ENCODE peak calls at places on chromosomes 2 and 18, in five cellular contexts. One of them, this sample, is unnamed.

GRCh38 chr2:234533631-234534030 is 36.8 kb upstream of the ARL4C start:
- DNase-seq in GM10248: no peak
- DNase-seq in transverse colon: no peak
- DNase-seq in left ventricle myocardium inferior: no peak
- DNase-seq in cardiac fibroblast: no peak
- DNase-seq in this sample: no peak

GRCh38 chr2:236080412-236080811 is 87.8 kb downstream of the GBX2 start:
- DNase-seq in cardiac fibroblast: no peak
- DNase-seq in transverse colon: no peak
- DNase-seq in left ventricle myocardium inferior: no peak
- DNase-seq in GM10248: no peak
- DNase-seq in this sample: no peak

GRCh38 chr2:128280901-128281321 is 37.8 kb downstream of the HS6ST1 start:
- DNase-seq in left ventricle myocardium inferior: peak
- DNase-seq in GM10248: no peak
- DNase-seq in transverse colon: no peak
- DNase-seq in cardiac fibroblast: no peak
- DNase-seq in this sample: no peak

GRCh38 chr2:42192642-42193566 is 23.8 kb downstream of the EML4 start:
- DNase-seq in GM10248: no peak
- DNase-seq in left ventricle myocardium inferior: no peak
- DNase-seq in cardiac fibroblast: no peak
- DNase-seq in transverse colon: no peak
- DNase-seq in this sample: no peak

GRCh38 chr2:25833566-25833965 is 44.7 kb downstream of the ASXL2 start:
- DNase-seq in left ventricle myocardium inferior: no peak
- DNase-seq in cardiac fibroblast: peak
- DNase-seq in transverse colon: no peak
- DNase-seq in GM10248: no peak
- DNase-seq in this sample: no peak

GRCh38 chr2:88489181-88489580 is 36.7 kb upstream of the FOXI3 start:
- DNase-seq in cardiac fibroblast: no peak
- DNase-seq in transverse colon: no peak
- DNase-seq in GM10248: no peak
- DNase-seq in left ventricle myocardium inferior: no peak
- DNase-seq in this sample: no peak

GRCh38 chr2:174971868-174972781 is 33.1 kb downstream of the CHN1 start:
- DNase-seq in left ventricle myocardium inferior: no peak
- DNase-seq in cardiac fibroblast: peak
- DNase-seq in transverse colon: peak
- DNase-seq in GM10248: no peak
- DNase-seq in this sample: peak

GRCh38 chr2:8638327-8638726 is 43.5 kb upstream of the ID2 start:
- DNase-seq in cardiac fibroblast: no peak
- DNase-seq in GM10248: no peak
- DNase-seq in left ventricle myocardium inferior: no peak
- DNase-seq in transverse colon: no peak
- DNase-seq in this sample: no peak

GRCh38 chr2:43383533-43383932 is 157.1 kb upstream of the ZFP36L2 start:
- DNase-seq in transverse colon: no peak
- DNase-seq in left ventricle myocardium inferior: no peak
- DNase-seq in GM10248: no peak
- DNase-seq in cardiac fibroblast: no peak
- DNase-seq in this sample: no peak

GRCh38 chr2:180999274-180999964 is 19.0 kb downstream of the UBE2E3 start:
- DNase-seq in cardiac fibroblast: peak
- DNase-seq in left ventricle myocardium inferior: no peak
- DNase-seq in transverse colon: no peak
- DNase-seq in GM10248: no peak
- DNase-seq in this sample: no peak

GRCh38 chr2:88144914-88145497 is 17.1 kb upstream of the FABP1 start:
- DNase-seq in GM10248: no peak
- DNase-seq in transverse colon: peak
- DNase-seq in left ventricle myocardium inferior: no peak
- DNase-seq in cardiac fibroblast: no peak
- DNase-seq in this sample: no peak

GRCh38 chr18:25298853-25299274 is 53.1 kb downstream of the ZNF521 start:
- DNase-seq in transverse colon: no peak
- DNase-seq in left ventricle myocardium inferior: peak
- DNase-seq in GM10248: no peak
- DNase-seq in cardiac fibroblast: peak
- DNase-seq in this sample: peak

GRCh38 chr2:650343-651310 is 26.6 kb downstream of the TMEM18 start:
- DNase-seq in GM10248: no peak
- DNase-seq in transverse colon: no peak
- DNase-seq in cardiac fibroblast: no peak
- DNase-seq in left ventricle myocardium inferior: no peak
- DNase-seq in this sample: no peak

GRCh38 chr18:48767090-48767670 is 183.6 kb downstream of the SMAD7 start:
- DNase-seq in GM10248: no peak
- DNase-seq in cardiac fibroblast: no peak
- DNase-seq in transverse colon: no peak
- DNase-seq in left ventricle myocardium inferior: no peak
- DNase-seq in this sample: peak

GRCh38 chr2:234671231-234671630 is 174.3 kb upstream of the ARL4C start:
- DNase-seq in transverse colon: no peak
- DNase-seq in GM10248: no peak
- DNase-seq in left ventricle myocardium inferior: no peak
- DNase-seq in cardiac fibroblast: no peak
- DNase-seq in this sample: no peak

GRCh38 chr2:219560893-219561178 is 10.5 kb downstream of the OBSL1 start:
- DNase-seq in cardiac fibroblast: no peak
- DNase-seq in left ventricle myocardium inferior: no peak
- DNase-seq in GM10248: no peak
- DNase-seq in transverse colon: no peak
- DNase-seq in this sample: no peak

GRCh38 chr18:58996131-58996632 is 131.5 kb downstream of the ZNF532 start:
- DNase-seq in transverse colon: no peak
- DNase-seq in cardiac fibroblast: peak
- DNase-seq in left ventricle myocardium inferior: no peak
- DNase-seq in GM10248: no peak
- DNase-seq in this sample: peak

GRCh38 chr2:70959851-70960832 is 18.3 kb upstream of the ANKRD53 start:
- DNase-seq in GM10248: peak
- DNase-seq in left ventricle myocardium inferior: no peak
- DNase-seq in cardiac fibroblast: no peak
- DNase-seq in transverse colon: no peak
- DNase-seq in this sample: no peak

GRCh38 chr2:20132990-20133535 is 81.6 kb upstream of the LAPTM4A start:
- DNase-seq in cardiac fibroblast: no peak
- DNase-seq in GM10248: no peak
- DNase-seq in transverse colon: no peak
- DNase-seq in left ventricle myocardium inferior: no peak
- DNase-seq in this sample: no peak

GRCh38 chr2:888906-889566 is 61.6 kb upstream of the SNTG2 start:
- DNase-seq in GM10248: no peak
- DNase-seq in left ventricle myocardium inferior: no peak
- DNase-seq in cardiac fibroblast: no peak
- DNase-seq in transverse colon: no peak
- DNase-seq in this sample: no peak

GRCh38 chr18:48540329-48541025 is 1.6 kb downstream of the CTIF start:
- DNase-seq in left ventricle myocardium inferior: peak
- DNase-seq in GM10248: peak
- DNase-seq in cardiac fibroblast: peak
- DNase-seq in transverse colon: peak
- DNase-seq in this sample: peak

GRCh38 chr2:199895406-199895805 is 15.7 kb upstream of the C2orf69 start:
- DNase-seq in left ventricle myocardium inferior: no peak
- DNase-seq in cardiac fibroblast: no peak
- DNase-seq in GM10248: no peak
- DNase-seq in transverse colon: no peak
- DNase-seq in this sample: no peak

GRCh38 chr2:18428516-18428915 is 131.9 kb downstream of the RDH14 start:
- DNase-seq in GM10248: no peak
- DNase-seq in left ventricle myocardium inferior: no peak
- DNase-seq in transverse colon: no peak
- DNase-seq in cardiac fibroblast: no peak
- DNase-seq in this sample: no peak

GRCh38 chr18:32980896-32981295 is 208.1 kb upstream of the KLHL14 start:
- DNase-seq in GM10248: no peak
- DNase-seq in transverse colon: no peak
- DNase-seq in cardiac fibroblast: peak
- DNase-seq in left ventricle myocardium inferior: no peak
- DNase-seq in this sample: no peak

GRCh38 chr2:219519526-219519916 is 5.2 kb downstream of the ASIC4 start:
- DNase-seq in cardiac fibroblast: no peak
- DNase-seq in transverse colon: no peak
- DNase-seq in left ventricle myocardium inferior: no peak
- DNase-seq in GM10248: no peak
- DNase-seq in this sample: no peak

GRCh38 chr2:85326406-85326945 is 1.3 kb downstream of the TGOLN2 start:
- DNase-seq in left ventricle myocardium inferior: no peak
- DNase-seq in transverse colon: peak
- DNase-seq in GM10248: peak
- DNase-seq in cardiac fibroblast: peak
- DNase-seq in this sample: no peak

GRCh38 chr2:241410739-241411176 is 54.7 kb downstream of the FARP2 start:
- DNase-seq in left ventricle myocardium inferior: no peak
- DNase-seq in GM10248: no peak
- DNase-seq in transverse colon: no peak
- DNase-seq in cardiac fibroblast: peak
- DNase-seq in this sample: no peak

GRCh38 chr2:105243961-105244360 is 2.4 kb downstream of the GPR45 start:
- DNase-seq in left ventricle myocardium inferior: no peak
- DNase-seq in cardiac fibroblast: no peak
- DNase-seq in GM10248: no peak
- DNase-seq in transverse colon: no peak
- DNase-seq in this sample: no peak
- TF ChIP-seq CTCF in left ventricle myocardium inferior: no peak
- TF ChIP-seq CTCF in cardiac fibroblast: peak
- TF ChIP-seq CTCF in GM10248: no peak
- TF ChIP-seq CTCF in transverse colon: no peak
- TF ChIP-seq CTCF in this sample: peak

DNA sequence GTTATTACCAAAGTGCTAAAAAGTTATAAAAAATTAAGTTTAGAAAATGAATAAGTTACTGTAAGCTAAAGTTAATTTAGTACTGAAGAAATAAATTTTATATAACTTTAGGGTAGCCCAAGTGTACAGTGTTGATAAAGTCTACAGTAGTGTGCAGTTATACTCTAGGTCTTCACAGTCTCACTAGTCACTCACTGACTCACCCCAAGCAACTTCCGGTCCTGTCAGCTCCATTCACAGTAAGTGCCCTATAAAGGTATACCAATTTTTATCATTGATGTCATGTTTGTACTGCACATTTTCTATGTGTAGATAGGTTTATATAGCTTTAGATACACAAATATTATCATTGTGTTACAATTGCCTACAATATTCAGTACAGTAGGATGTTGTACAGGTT is 518.3 kb upstream of the PIK3C3 start:
- DNase-seq in transverse colon: no peak
- DNase-seq in left ventricle myocardium inferior: no peak
- DNase-seq in cardiac fibroblast: peak
- DNase-seq in GM10248: no peak
- DNase-seq in this sample: no peak
- TF ChIP-seq CTCF in transverse colon: no peak
- TF ChIP-seq CTCF in left ventricle myocardium inferior: no peak
- TF ChIP-seq CTCF in cardiac fibroblast: no peak
- TF ChIP-seq CTCF in GM10248: no peak
- TF ChIP-seq CTCF in this sample: no peak

GRCh38 chr2:238974510-238975166 is 126.8 kb downstream of the TWIST2 start:
- DNase-seq in cardiac fibroblast: peak
- DNase-seq in left ventricle myocardium inferior: no peak
- DNase-seq in transverse colon: no peak
- DNase-seq in GM10248: no peak
- DNase-seq in this sample: peak
- TF ChIP-seq CTCF in cardiac fibroblast: peak
- TF ChIP-seq CTCF in left ventricle myocardium inferior: no peak
- TF ChIP-seq CTCF in transverse colon: no peak
- TF ChIP-seq CTCF in GM10248: no peak
- TF ChIP-seq CTCF in this sample: peak

DNA sequence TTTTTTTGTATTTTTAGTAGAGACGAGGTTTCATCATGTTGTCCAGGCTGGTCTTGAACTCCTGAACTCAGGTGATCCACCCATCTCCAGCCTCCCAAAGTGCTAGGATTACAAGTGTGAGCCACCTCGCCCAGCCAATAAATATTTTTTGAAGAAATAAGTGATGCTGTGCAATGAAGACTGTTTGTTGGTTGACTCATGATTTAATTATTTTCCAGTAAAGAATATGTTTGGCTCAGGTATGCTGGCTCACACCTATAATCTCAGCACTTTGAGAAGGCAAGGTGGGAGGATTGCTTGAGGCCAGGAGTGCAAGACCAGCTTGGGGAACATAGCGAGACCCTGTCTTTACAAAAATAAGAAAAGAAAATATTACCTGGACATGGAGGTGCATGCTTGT is 41.8 kb upstream of the LPIN2 start:
- DNase-seq in cardiac fibroblast: no peak
- DNase-seq in transverse colon: no peak
- DNase-seq in GM10248: no peak
- DNase-seq in left ventricle myocardium inferior: no peak
- DNase-seq in this sample: no peak
- TF ChIP-seq CTCF in cardiac fibroblast: no peak
- TF ChIP-seq CTCF in transverse colon: no peak
- TF ChIP-seq CTCF in GM10248: no peak
- TF ChIP-seq CTCF in left ventricle myocardium inferior: no peak
- TF ChIP-seq CTCF in this sample: no peak

GRCh38 chr2:79585701-79586428 is 73.0 kb downstream of the CTNNA2 start:
- DNase-seq in left ventricle myocardium inferior: no peak
- DNase-seq in GM10248: no peak
- DNase-seq in transverse colon: no peak
- DNase-seq in cardiac fibroblast: peak
- DNase-seq in this sample: peak

GRCh38 chr2:79576431-79576830 is 63.6 kb downstream of the CTNNA2 start:
- DNase-seq in cardiac fibroblast: no peak
- DNase-seq in GM10248: no peak
- DNase-seq in left ventricle myocardium inferior: no peak
- DNase-seq in transverse colon: no peak
- DNase-seq in this sample: no peak

GRCh38 chr2:79578952-79579351 is 66.1 kb downstream of the CTNNA2 start:
- DNase-seq in GM10248: no peak
- DNase-seq in left ventricle myocardium inferior: no peak
- DNase-seq in cardiac fibroblast: no peak
- DNase-seq in transverse colon: no peak
- DNase-seq in this sample: no peak

DNA sequence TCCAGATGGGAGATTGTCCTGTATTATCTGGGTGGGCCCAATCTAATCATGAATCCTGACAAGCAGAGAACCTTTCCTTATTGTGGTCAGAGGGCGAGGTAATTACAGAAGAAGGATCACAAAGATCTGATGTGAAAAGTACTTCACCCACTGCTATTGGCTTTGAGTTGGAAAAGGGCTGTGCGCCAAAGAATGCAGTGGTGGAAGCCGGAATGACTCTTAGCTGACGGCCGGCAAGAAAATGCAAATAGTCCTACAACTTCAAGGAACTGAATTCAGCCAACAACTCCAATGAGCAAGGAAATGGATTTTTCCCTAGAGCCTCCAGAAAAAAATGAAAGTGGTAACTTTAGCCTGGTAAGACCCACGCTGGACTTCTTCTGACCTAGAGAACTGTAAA is 67.3 kb downstream of the CTNNA2 start:
- DNase-seq in GM10248: no peak
- DNase-seq in left ventricle myocardium inferior: no peak
- DNase-seq in transverse colon: no peak
- DNase-seq in cardiac fibroblast: no peak
- DNase-seq in this sample: no peak
- TF ChIP-seq CTCF in GM10248: no peak
- TF ChIP-seq CTCF in left ventricle myocardium inferior: no peak
- TF ChIP-seq CTCF in transverse colon: no peak
- TF ChIP-seq CTCF in cardiac fibroblast: no peak
- TF ChIP-seq CTCF in this sample: peak